ENCODE peak calls at places on chromosome 12, in nine cellular contexts. One of them, this sample, is unnamed.

GRCh38 chr12:64550758-64551157 is 59.5 kb upstream of the RASSF3 start:
- DNase-seq in NCI-H1092: no peak
- DNase-seq in mucosa of gallbladder: no peak
- DNase-seq in A172: no peak
- DNase-seq in stimulated activated CD4-positive, alpha-beta T cell treated with anti-CD3 and anti-CD28 coated beads, Interleukin-12 subunit alpha, Interleukin-12 subunit beta, amount 100 ng/mL, for 4 hours: no peak
- DNase-seq in cardiac muscle cell: no peak
- DNase-seq in SW480: no peak
- DNase-seq in HT-29: no peak
- DNase-seq in activated CD8-positive, alpha-beta T cell treated with anti-CD3 and anti-CD28 coated beads, Interleukin-2, amount 10 ng/mL, durations not matched to agents 7 days and 5 days: no peak
- DNase-seq in this sample: no peak

GRCh38 chr12:95417372-95417771 is 56.6 kb upstream of the METAP2 start:
- DNase-seq in A172: no peak
- DNase-seq in NCI-H1092: no peak
- DNase-seq in SW480: no peak
- DNase-seq in HT-29: no peak
- DNase-seq in mucosa of gallbladder: no peak
- DNase-seq in cardiac muscle cell: no peak
- DNase-seq in stimulated activated CD4-positive, alpha-beta T cell treated with anti-CD3 and anti-CD28 coated beads, Interleukin-12 subunit alpha, Interleukin-12 subunit beta, amount 100 ng/mL, for 4 hours: no peak
- DNase-seq in activated CD8-positive, alpha-beta T cell treated with anti-CD3 and anti-CD28 coated beads, Interleukin-2, amount 10 ng/mL, durations not matched to agents 7 days and 5 days: no peak
- DNase-seq in this sample: no peak

GRCh38 chr12:109740694-109741245 is 27.1 kb downstream of the FAM222A start:
- DNase-seq in NCI-H1092: no peak
- DNase-seq in activated CD8-positive, alpha-beta T cell treated with anti-CD3 and anti-CD28 coated beads, Interleukin-2, amount 10 ng/mL, durations not matched to agents 7 days and 5 days: no peak
- DNase-seq in cardiac muscle cell: no peak
- DNase-seq in A172: no peak
- DNase-seq in mucosa of gallbladder: no peak
- DNase-seq in HT-29: no peak
- DNase-seq in stimulated activated CD4-positive, alpha-beta T cell treated with anti-CD3 and anti-CD28 coated beads, Interleukin-12 subunit alpha, Interleukin-12 subunit beta, amount 100 ng/mL, for 4 hours: no peak
- DNase-seq in SW480: no peak
- DNase-seq in this sample: no peak

GRCh38 chr12:33771889-33772288 is 250.4 kb upstream of the ALG10 start:
- DNase-seq in mucosa of gallbladder: no peak
- DNase-seq in HT-29: no peak
- DNase-seq in activated CD8-positive, alpha-beta T cell treated with anti-CD3 and anti-CD28 coated beads, Interleukin-2, amount 10 ng/mL, durations not matched to agents 7 days and 5 days: no peak
- DNase-seq in cardiac muscle cell: no peak
- DNase-seq in NCI-H1092: no peak
- DNase-seq in stimulated activated CD4-positive, alpha-beta T cell treated with anti-CD3 and anti-CD28 coated beads, Interleukin-12 subunit alpha, Interleukin-12 subunit beta, amount 100 ng/mL, for 4 hours: no peak
- DNase-seq in SW480: no peak
- DNase-seq in A172: no peak
- DNase-seq in this sample: no peak

GRCh38 chr12:128810182-128811127 is 13.3 kb downstream of the SLC15A4 start:
- DNase-seq in stimulated activated CD4-positive, alpha-beta T cell treated with anti-CD3 and anti-CD28 coated beads, Interleukin-12 subunit alpha, Interleukin-12 subunit beta, amount 100 ng/mL, for 4 hours: no peak
- DNase-seq in A172: no peak
- DNase-seq in mucosa of gallbladder: no peak
- DNase-seq in SW480: no peak
- DNase-seq in HT-29: no peak
- DNase-seq in activated CD8-positive, alpha-beta T cell treated with anti-CD3 and anti-CD28 coated beads, Interleukin-2, amount 10 ng/mL, durations not matched to agents 7 days and 5 days: no peak
- DNase-seq in cardiac muscle cell: no peak
- DNase-seq in NCI-H1092: no peak
- DNase-seq in this sample: no peak

GRCh38 chr12:62833634-62834033 is 101.3 kb downstream of the PPM1H start:
- DNase-seq in HT-29: no peak
- DNase-seq in activated CD8-positive, alpha-beta T cell treated with anti-CD3 and anti-CD28 coated beads, Interleukin-2, amount 10 ng/mL, durations not matched to agents 7 days and 5 days: no peak
- DNase-seq in cardiac muscle cell: no peak
- DNase-seq in NCI-H1092: no peak
- DNase-seq in SW480: no peak
- DNase-seq in A172: no peak
- DNase-seq in mucosa of gallbladder: no peak
- DNase-seq in stimulated activated CD4-positive, alpha-beta T cell treated with anti-CD3 and anti-CD28 coated beads, Interleukin-12 subunit alpha, Interleukin-12 subunit beta, amount 100 ng/mL, for 4 hours: no peak
- DNase-seq in this sample: no peak

GRCh38 chr12:67578976-67579661 is 69.4 kb upstream of the DYRK2 start:
- DNase-seq in HT-29: no peak
- DNase-seq in SW480: no peak
- DNase-seq in NCI-H1092: no peak
- DNase-seq in stimulated activated CD4-positive, alpha-beta T cell treated with anti-CD3 and anti-CD28 coated beads, Interleukin-12 subunit alpha, Interleukin-12 subunit beta, amount 100 ng/mL, for 4 hours: no peak
- DNase-seq in mucosa of gallbladder: no peak
- DNase-seq in A172: no peak
- DNase-seq in activated CD8-positive, alpha-beta T cell treated with anti-CD3 and anti-CD28 coated beads, Interleukin-2, amount 10 ng/mL, durations not matched to agents 7 days and 5 days: peak; percentile 61
- DNase-seq in cardiac muscle cell: no peak
- DNase-seq in this sample: no peak

GRCh38 chr12:2998789-2999264 is 39.6 kb downstream of the TEAD4 start:
- DNase-seq in SW480: no peak
- DNase-seq in NCI-H1092: no peak
- DNase-seq in HT-29: no peak
- DNase-seq in stimulated activated CD4-positive, alpha-beta T cell treated with anti-CD3 and anti-CD28 coated beads, Interleukin-12 subunit alpha, Interleukin-12 subunit beta, amount 100 ng/mL, for 4 hours: no peak
- DNase-seq in A172: peak; percentile 72
- DNase-seq in cardiac muscle cell: peak; percentile 83
- DNase-seq in mucosa of gallbladder: no peak
- DNase-seq in activated CD8-positive, alpha-beta T cell treated with anti-CD3 and anti-CD28 coated beads, Interleukin-2, amount 10 ng/mL, durations not matched to agents 7 days and 5 days: no peak
- DNase-seq in this sample: no peak

GRCh38 chr12:110074089-110074488 is 25.8 kb upstream of the C12orf76 start:
- DNase-seq in stimulated activated CD4-positive, alpha-beta T cell treated with anti-CD3 and anti-CD28 coated beads, Interleukin-12 subunit alpha, Interleukin-12 subunit beta, amount 100 ng/mL, for 4 hours: no peak
- DNase-seq in HT-29: no peak
- DNase-seq in mucosa of gallbladder: no peak
- DNase-seq in activated CD8-positive, alpha-beta T cell treated with anti-CD3 and anti-CD28 coated beads, Interleukin-2, amount 10 ng/mL, durations not matched to agents 7 days and 5 days: no peak
- DNase-seq in SW480: no peak
- DNase-seq in cardiac muscle cell: no peak
- DNase-seq in A172: no peak
- DNase-seq in NCI-H1092: no peak
- DNase-seq in this sample: no peak

GRCh38 chr12:6384499-6385436 is 806 bp downstream of the LTBR start:
- DNase-seq in activated CD8-positive, alpha-beta T cell treated with anti-CD3 and anti-CD28 coated beads, Interleukin-2, amount 10 ng/mL, durations not matched to agents 7 days and 5 days: no peak
- DNase-seq in HT-29: peak; percentile 53
- DNase-seq in mucosa of gallbladder: no peak
- DNase-seq in NCI-H1092: no peak
- DNase-seq in stimulated activated CD4-positive, alpha-beta T cell treated with anti-CD3 and anti-CD28 coated beads, Interleukin-12 subunit alpha, Interleukin-12 subunit beta, amount 100 ng/mL, for 4 hours: no peak
- DNase-seq in SW480: no peak
- DNase-seq in cardiac muscle cell: no peak
- DNase-seq in A172: no peak
- DNase-seq in this sample: no peak

GRCh38 chr12:6963741-6964446 is 6.6 kb downstream of the PHB2 start:
- DNase-seq in NCI-H1092: no peak
- DNase-seq in SW480: no peak
- DNase-seq in A172: no peak
- DNase-seq in stimulated activated CD4-positive, alpha-beta T cell treated with anti-CD3 and anti-CD28 coated beads, Interleukin-12 subunit alpha, Interleukin-12 subunit beta, amount 100 ng/mL, for 4 hours: no peak
- DNase-seq in HT-29: peak; percentile 56
- DNase-seq in cardiac muscle cell: no peak
- DNase-seq in mucosa of gallbladder: no peak
- DNase-seq in activated CD8-positive, alpha-beta T cell treated with anti-CD3 and anti-CD28 coated beads, Interleukin-2, amount 10 ng/mL, durations not matched to agents 7 days and 5 days: no peak
- DNase-seq in this sample: no peak

GRCh38 chr12:53809005-53809404 is 57.2 kb upstream of the CISTR start:
- DNase-seq in A172: no peak
- DNase-seq in stimulated activated CD4-positive, alpha-beta T cell treated with anti-CD3 and anti-CD28 coated beads, Interleukin-12 subunit alpha, Interleukin-12 subunit beta, amount 100 ng/mL, for 4 hours: no peak
- DNase-seq in activated CD8-positive, alpha-beta T cell treated with anti-CD3 and anti-CD28 coated beads, Interleukin-2, amount 10 ng/mL, durations not matched to agents 7 days and 5 days: no peak
- DNase-seq in mucosa of gallbladder: no peak
- DNase-seq in HT-29: no peak
- DNase-seq in SW480: no peak
- DNase-seq in cardiac muscle cell: no peak
- DNase-seq in NCI-H1092: no peak
- DNase-seq in this sample: no peak

GRCh38 chr12:103852498-103852992 is 11.5 kb upstream of the NT5DC3 start:
- DNase-seq in mucosa of gallbladder: no peak
- DNase-seq in A172: no peak
- DNase-seq in activated CD8-positive, alpha-beta T cell treated with anti-CD3 and anti-CD28 coated beads, Interleukin-2, amount 10 ng/mL, durations not matched to agents 7 days and 5 days: no peak
- DNase-seq in NCI-H1092: peak; percentile 79
- DNase-seq in cardiac muscle cell: no peak
- DNase-seq in SW480: no peak
- DNase-seq in stimulated activated CD4-positive, alpha-beta T cell treated with anti-CD3 and anti-CD28 coated beads, Interleukin-12 subunit alpha, Interleukin-12 subunit beta, amount 100 ng/mL, for 4 hours: no peak
- DNase-seq in HT-29: peak; percentile 32
- DNase-seq in this sample: no peak

GRCh38 chr12:94329366-94329765 is 130.3 kb downstream of the CEP83 start:
- DNase-seq in A172: no peak
- DNase-seq in activated CD8-positive, alpha-beta T cell treated with anti-CD3 and anti-CD28 coated beads, Interleukin-2, amount 10 ng/mL, durations not matched to agents 7 days and 5 days: no peak
- DNase-seq in HT-29: peak; percentile 7
- DNase-seq in cardiac muscle cell: no peak
- DNase-seq in SW480: no peak
- DNase-seq in NCI-H1092: no peak
- DNase-seq in mucosa of gallbladder: no peak
- DNase-seq in stimulated activated CD4-positive, alpha-beta T cell treated with anti-CD3 and anti-CD28 coated beads, Interleukin-12 subunit alpha, Interleukin-12 subunit beta, amount 100 ng/mL, for 4 hours: no peak
- DNase-seq in this sample: no peak

GRCh38 chr12:32261638-32262037 is 137.7 kb upstream of the FGD4 start:
- DNase-seq in cardiac muscle cell: no peak
- DNase-seq in NCI-H1092: no peak
- DNase-seq in HT-29: peak; percentile 21
- DNase-seq in SW480: no peak
- DNase-seq in A172: no peak
- DNase-seq in stimulated activated CD4-positive, alpha-beta T cell treated with anti-CD3 and anti-CD28 coated beads, Interleukin-12 subunit alpha, Interleukin-12 subunit beta, amount 100 ng/mL, for 4 hours: no peak
- DNase-seq in activated CD8-positive, alpha-beta T cell treated with anti-CD3 and anti-CD28 coated beads, Interleukin-2, amount 10 ng/mL, durations not matched to agents 7 days and 5 days: no peak
- DNase-seq in mucosa of gallbladder: no peak
- DNase-seq in this sample: no peak

GRCh38 chr12:113196996-113197395 is 11.5 kb downstream of the RITA1 start:
- DNase-seq in cardiac muscle cell: peak; percentile 61
- DNase-seq in HT-29: peak; percentile 91
- DNase-seq in SW480: peak; percentile 76
- DNase-seq in stimulated activated CD4-positive, alpha-beta T cell treated with anti-CD3 and anti-CD28 coated beads, Interleukin-12 subunit alpha, Interleukin-12 subunit beta, amount 100 ng/mL, for 4 hours: no peak
- DNase-seq in NCI-H1092: peak; percentile 47
- DNase-seq in A172: peak; percentile 81
- DNase-seq in activated CD8-positive, alpha-beta T cell treated with anti-CD3 and anti-CD28 coated beads, Interleukin-2, amount 10 ng/mL, durations not matched to agents 7 days and 5 days: peak; percentile 79
- DNase-seq in mucosa of gallbladder: peak; percentile 76
- DNase-seq in this sample: no peak

This sample was measured in progenitor cell of endocrine pancreas.